ENCODE peak calls at places on chromosomes 3 and 15, in eight cellular contexts. B is stimulated activated CD4-positive, alpha-beta T cell treated with anti-CD3 and anti-CD28 coated beads, Interleukin-15, amount 100 ng/mL, for 1 hour; S is NCI-H1092 treated with DMSO at 0.1 percent for 48 hours; L is NAMALWA; Y is GM03348; E is GDM1; P is DMS153; R is NCI-H146. O is an unnamed sample.

GRCh38 chr15:46450112-46450809 is 815.4 kb downstream of the SQOR start:
- DNase-seq in B (no peak), S (no peak), L (no peak), Y (no peak), E (no peak), P (no peak), R (no peak), O (no peak)

GRCh38 chr3:197285557-197285956 is 12.9 kb downstream of the DLG1 start:
- DNase-seq in B (no peak), S (no peak), L (no peak), Y (no peak), E (no peak), P (no peak), R (no peak), O (no peak)

GRCh38 chr15:91153954-91154353 is 53.9 kb downstream of the SV2B start:
- DNase-seq in B (no peak), S (no peak), L (no peak), Y (no peak), E (no peak), P (no peak), R (no peak), O (no peak)

GRCh38 chr3:25662921-25663320 is 1.8 kb downstream of the TOP2B start:
- DNase-seq in B (no peak), S (no peak), L (peak; percentile 49), Y (peak; percentile 11), E (no peak), P (no peak), R (no peak), O (no peak)

GRCh38 chr3:132972333-132972732 is 65.9 kb upstream of the TMEM108 start:
- DNase-seq in B (no peak), S (no peak), L (no peak), Y (no peak), E (no peak), P (no peak), R (no peak), O (no peak)

GRCh38 chr3:10945683-10946287 is 46.8 kb upstream of the SLC6A1 start:
- DNase-seq in B (no peak), S (peak; percentile 12), L (peak; percentile 72), Y (peak; percentile 86), E (no peak), P (no peak), R (peak; percentile 10), O (no peak)

GRCh38 chr15:76208084-76208785 is 103.0 kb downstream of the ETFA start:
- DNase-seq in B (no peak), S (no peak), L (no peak), Y (no peak), E (no peak), P (no peak), R (no peak), O (no peak)

GRCh38 chr3:120418866-120419490 is 31.8 kb downstream of the FSTL1 start:
- DNase-seq in B (no peak), S (peak; percentile 84), L (peak; percentile 78), Y (no peak), E (peak; percentile 58), P (peak; percentile 74), R (peak; percentile 59), O (no peak)

GRCh38 chr3:9143180-9143579 is 106.3 kb downstream of the SRGAP3 start:
- DNase-seq in B (no peak), S (no peak), L (no peak), Y (no peak), E (no peak), P (no peak), R (no peak), O (no peak)

GRCh38 chr3:188687389-188687788 is 484.4 kb upstream of the TPRG1 start:
- DNase-seq in B (no peak), S (no peak), L (peak; percentile 22), Y (peak; percentile 17), E (no peak), P (no peak), R (no peak), O (no peak)

GRCh38 chr3:48408823-48409281 is 21.0 kb downstream of the PLXNB1 start:
- DNase-seq in B (no peak), S (no peak), L (no peak), Y (no peak), E (no peak), P (no peak), R (no peak), O (no peak)

GRCh38 chr15:89631902-89632264 is 23.4 kb downstream of the KIF7 start:
- DNase-seq in B (no peak), S (no peak), L (no peak), Y (no peak), E (no peak), P (no peak), R (no peak), O (peak; percentile 85)

GRCh38 chr3:71245971-71246860 is 337.3 kb downstream of the FOXP1 start:
- DNase-seq in B (no peak), S (peak; percentile 14), L (no peak), Y (no peak), E (no peak), P (no peak), R (no peak), O (no peak)

GRCh38 chr3:194058189-194058571 is 77.8 kb upstream of the HES1 start:
- DNase-seq in B (no peak), S (peak; percentile 72), L (peak; percentile 55), Y (peak; percentile 73), E (no peak), P (peak; percentile 45), R (peak; percentile 97), O (no peak)

GRCh38 chr3:155065537-155065936 is 14.6 kb upstream of the MME start:
- DNase-seq in B (no peak), S (no peak), L (peak; percentile 48), Y (peak; percentile 52), E (no peak), P (no peak), R (no peak), O (no peak)

GRCh38 chr15:33068531-33068990 is 126.0 kb downstream of the FMN1 start:
- DNase-seq in B (no peak), S (peak; percentile 20), L (no peak), Y (peak; percentile 45), E (no peak), P (peak; percentile 78), R (no peak), O (no peak)